ENCODE peak calls at places on chromosomes 12 and 14, in five cellular contexts. Y is cardiac fibroblast, J is mucosa of descending colon, A is fibroblast of lung, T is ovary. R is an unnamed sample.

GRCh38 chr12:24719293-24719721 is 229.6 kb downstream of the BCAT1 start:
- DNase-seq in T (no peak), J (no peak), Y (peak; percentile 17), A (peak; percentile 83), R (no peak)

GRCh38 chr12:50661300-50662120 is 102.4 kb upstream of the ATF1 start:
- DNase-seq in J (no peak), T (no peak), Y (no peak), A (peak; percentile 43), R (no peak)

GRCh38 chr12:51884676-51885229 is 3.1 kb upstream of the ANKRD33 start:
- DNase-seq in Y (no peak), T (no peak), A (no peak), J (peak; percentile 33), R (no peak)

GRCh38 chr14:28778718-28779117 is 12.1 kb downstream of the FOXG1 start:
- DNase-seq in A (no peak), J (no peak), T (no peak), Y (no peak), R (no peak)

GRCh38 chr12:119177056-119177325 is 1.7 kb upstream of the HSPB8 start:
- DNase-seq in T (no peak), Y (no peak), J (no peak), A (no peak), R (no peak)

GRCh38 chr14:63745858-63746425 is 18.1 kb upstream of the SGPP1 start:
- DNase-seq in T (no peak), A (no peak), Y (no peak), J (peak; percentile 40), R (no peak)

GRCh38 chr12:117162167-117162539 is 28.1 kb downstream of the FBXO21 start:
- DNase-seq in J (no peak), Y (no peak), A (no peak), T (no peak), R (no peak)

GRCh38 chr12:3326156-3326849 is 164.7 kb upstream of the PRMT8 start:
- DNase-seq in Y (no peak), J (no peak), T (no peak), A (no peak), R (no peak)

GRCh38 chr14:68938515-68939423 is 40.3 kb downstream of the ACTN1 start:
- DNase-seq in Y (peak; percentile 53), A (peak; percentile 56), J (peak; percentile 81), T (no peak), R (no peak)

GRCh38 chr12:76901628-76902386 is 23.0 kb upstream of the CSRP2 start:
- DNase-seq in Y (no peak), T (no peak), J (no peak), A (peak; percentile 8), R (no peak)

GRCh38 chr14:77257700-77258099 is 13.3 kb downstream of the NGB start:
- DNase-seq in Y (no peak), T (no peak), J (no peak), A (no peak), R (no peak)

GRCh38 chr12:30152705-30153104 is 369.0 kb upstream of the TMTC1 start:
- DNase-seq in J (no peak), A (no peak), Y (no peak), T (no peak), R (no peak)

GRCh38 chr12:93050026-93050747 is 121.1 kb upstream of the EEA1 start:
- DNase-seq in Y (peak; percentile 72), T (no peak), A (peak; percentile 60), J (no peak), R (no peak)

GRCh38 chr12:2284857-2285256 is 232.1 kb downstream of the CACNA1C start:
- DNase-seq in T (peak; percentile 72), Y (peak; percentile 86), A (peak; percentile 79), J (peak; percentile 89), R (no peak)

GRCh38 chr12:26828315-26828714 is 4.7 kb downstream of the ITPR2 start:
- DNase-seq in A (no peak), J (no peak), T (no peak), Y (no peak), R (no peak)

GRCh38 chr12:77402726-77403125 is 337.4 kb upstream of the E2F7 start:
- DNase-seq in T (no peak), Y (peak; percentile 56), A (peak; percentile 89), J (no peak), R (peak; percentile 16)

GRCh38 chr12:131315601-131316000 is 361.9 kb downstream of the ADGRD1 start:
- DNase-seq in A (no peak), T (no peak), Y (no peak), J (no peak), R (no peak)

GRCh38 chr12:990649-991349 is at the start of gene ERC1:
- DNase-seq in Y (peak; percentile 94), A (peak; percentile 91), J (peak; percentile 88), T (peak; percentile 90), R (peak; percentile 30)

GRCh38 chr12:72346331-72346944 is 74.3 kb downstream of the TRHDE start:
- DNase-seq in A (peak; percentile 71), Y (peak; percentile 56), J (peak; percentile 84), T (peak; percentile 50), R (no peak)

GRCh38 chr14:24378981-24379906 is 11.3 kb downstream of the NFATC4 start:
- DNase-seq in T (no peak), Y (no peak), J (no peak), A (no peak), R (no peak)

GRCh38 chr14:91545946-91546716 is 36.0 kb upstream of the PPP4R3A start:
- DNase-seq in J (no peak), Y (peak; percentile 1), T (no peak), A (no peak), R (no peak)

GRCh38 chr12:99709619-99710018 is 62.1 kb downstream of the GARIN6 start:
- DNase-seq in Y (no peak), J (no peak), A (no peak), T (no peak), R (no peak)

GRCh38 chr12:46535907-46536306 is 163.3 kb upstream of the SLC38A2 start:
- DNase-seq in T (no peak), Y (no peak), A (no peak), J (no peak), R (no peak)

GRCh38 chr14:59274991-59275391 is 86.5 kb downstream of the DAAM1 start:
- DNase-seq in J (peak; percentile 17), T (no peak), Y (peak; percentile 35), A (peak; percentile 57), R (no peak)

GRCh38 chr12:33438890-33439586 is 581 bp downstream of the SYT10 start:
- DNase-seq in Y (no peak), T (no peak), A (peak; percentile 13), J (no peak), R (no peak)

GRCh38 chr12:40697566-40698257 is 5.5 kb downstream of the CNTN1 start:
- DNase-seq in Y (no peak), J (no peak), A (no peak), T (no peak), R (no peak)

GRCh38 chr14:45252356-45253069 is 489 bp downstream of the MIS18BP1 start:
- DNase-seq in Y (peak; percentile 16), T (no peak), J (peak; percentile 32), A (peak; percentile 21), R (no peak)

GRCh38 chr14:45251912-45252311 is 1.1 kb downstream of the MIS18BP1 start:
- DNase-seq in Y (peak; percentile 21), J (peak; percentile 31), A (peak; percentile 13), T (no peak), R (no peak)

GRCh38 chr14:45253070-45253753 is at the start of gene MIS18BP1:
- DNase-seq in T (peak; percentile 95), Y (peak; percentile 98), J (peak; percentile 98), A (peak; percentile 97), R (peak; percentile 85)

GRCh38 chr14:45247427-45247826 is 5.6 kb downstream of the MIS18BP1 start:
- DNase-seq in A (no peak), T (no peak), J (no peak), Y (no peak), R (no peak)

DNA sequence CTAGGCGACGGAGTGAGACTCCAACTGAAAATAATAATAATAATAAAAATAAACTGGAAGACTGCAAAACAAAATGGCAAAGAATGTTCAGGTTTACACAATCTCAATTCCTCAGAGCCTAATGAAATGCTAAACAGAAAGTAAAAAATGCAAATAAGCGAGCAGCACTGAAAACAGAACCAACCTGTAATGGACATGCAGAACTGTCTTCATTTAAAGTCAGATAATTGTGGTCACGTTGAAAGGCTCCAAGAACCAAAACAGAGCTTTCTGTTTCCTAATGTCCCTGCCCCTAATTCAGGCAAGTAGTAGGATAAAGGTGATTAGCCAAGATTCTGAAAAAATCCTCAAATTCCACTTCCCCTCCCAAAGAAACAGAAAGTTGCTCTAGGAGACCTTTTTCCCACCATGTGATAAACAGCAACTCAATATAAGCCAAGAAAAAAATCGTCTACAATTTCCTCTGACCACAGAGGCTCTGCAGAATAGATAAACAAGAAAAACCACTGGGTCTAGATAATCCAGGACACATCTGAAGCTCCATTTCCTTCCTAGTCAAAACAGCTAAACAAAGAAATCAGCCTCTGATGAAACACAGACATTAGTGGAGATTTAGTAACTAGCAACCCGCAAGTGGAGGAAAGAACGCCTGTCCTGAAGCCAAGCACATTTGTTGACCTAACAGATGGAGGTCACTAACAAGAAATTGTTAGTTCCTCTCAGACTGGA is 3.0 kb downstream of the MIS18BP1 start:
- DNase-seq in A (peak; percentile 87), J (peak; percentile 23), T (no peak), Y (peak; percentile 88), R (peak; percentile 39)
- H3K4me3 ChIP-seq in A (peak overlapping the region; percentile 38), J (no peak overlapping the region), T (peak overlapping the region; percentile 22), Y (peak overlapping the region; percentile 11), R (peak overlapping the region; percentile 27)

DNA sequence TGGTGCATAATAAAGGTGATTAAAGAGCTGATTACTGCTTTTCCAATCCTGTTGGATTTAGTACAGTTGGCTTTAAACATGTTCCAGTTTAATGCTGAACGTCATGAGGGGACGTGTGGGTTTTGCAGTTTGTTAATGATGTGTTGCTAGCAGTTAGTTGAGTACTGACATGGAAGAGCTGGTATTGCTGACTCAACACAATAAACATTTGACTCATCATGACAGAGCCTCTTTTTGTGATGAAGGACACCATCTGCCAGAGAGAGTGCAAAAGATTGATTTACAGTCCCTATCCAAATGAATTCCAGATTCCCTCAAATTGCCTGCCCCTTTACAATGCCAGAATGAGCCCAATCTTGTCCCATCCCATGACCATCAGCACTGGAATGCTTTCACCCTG is 346.2 kb upstream of the PRICKLE1 start:
- DNase-seq in J (no peak), T (no peak), Y (no peak), A (peak; percentile 60), R (peak; percentile 15)
- TF ChIP-seq CTCF in J (no peak), T (no peak), Y (no peak), A (no peak), R (no peak)

GRCh38 chr12:113471619-113472171 is at the start of gene LHX5:
- DNase-seq in A (no peak), T (no peak), J (no peak), Y (no peak), R (no peak)
- H3K4me3 ChIP-seq in A (no peak within 1 kb of the TSS), T (no peak within 1 kb of the TSS), J (no peak within 1 kb of the TSS), Y (no peak within 1 kb of the TSS), R (no peak within 1 kb of the TSS)

DNA sequence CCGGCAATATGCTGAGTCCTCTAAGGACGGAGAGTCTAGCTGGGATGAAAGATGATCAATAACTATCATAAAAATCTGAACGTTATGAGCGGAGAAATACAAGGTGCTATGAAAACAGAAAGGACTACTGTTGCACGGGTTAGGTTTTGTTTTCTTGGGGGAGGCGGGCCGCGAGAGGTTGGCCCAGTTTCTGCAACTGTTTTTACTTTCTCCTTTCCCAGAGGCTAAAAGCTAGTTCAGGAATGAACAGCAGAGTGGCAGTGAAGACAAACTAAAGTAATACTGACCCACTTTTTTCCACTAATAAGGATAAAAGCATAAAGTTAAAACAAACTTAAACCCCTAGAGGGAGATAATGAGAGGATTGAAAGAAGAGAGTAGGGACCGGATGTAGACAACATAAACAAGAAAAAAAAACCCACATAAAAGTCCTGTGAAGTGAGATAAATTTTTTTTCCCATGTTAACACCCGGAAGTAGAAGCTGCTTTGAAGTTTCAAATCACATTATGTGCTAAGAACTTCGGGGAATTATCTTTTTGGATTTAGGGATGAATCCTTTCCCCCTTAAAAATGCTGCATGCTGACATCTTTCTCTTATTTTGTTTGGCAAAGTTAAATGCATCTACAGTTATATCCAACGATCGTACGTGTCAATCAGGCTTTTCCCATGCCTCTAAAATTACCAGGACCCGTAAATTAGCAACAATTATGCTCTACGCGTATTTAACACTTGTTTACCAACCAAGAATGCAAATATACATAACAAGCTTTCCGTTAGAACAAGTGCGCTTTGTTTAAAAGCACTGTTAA is 1.0 kb upstream of the CDK17 start:
- DNase-seq in T (no peak), Y (peak; percentile 92), A (peak; percentile 79), J (peak; percentile 41), R (peak; percentile 60)
- TF ChIP-seq CTCF in T (peak; percentile 59), Y (peak; percentile 45), A (peak; percentile 42), J (no peak), R (peak; percentile 53)

R was measured in BJ.